ENCODE peak calls at places on chromosome 2, in nine cellular contexts. X is HL-60, J is HCT116, S is heart right ventricle, N is heart left ventricle, W is A673, M is osteoblast, O is endodermal cell, H is AG04450. E is an unnamed sample.

GRCh38 chr2:109185801-109186570 is 57.0 kb downstream of the SH3RF3 start:
- DNase-seq in M (peak), S (peak), W (no peak), X (no peak), H (no peak), J (no peak), N (peak), O (peak), E (no peak)

GRCh38 chr2:1600191-1601063 is 143.9 kb downstream of the PXDN start:
- DNase-seq in W (no peak), J (no peak), O (peak), M (peak), X (no peak), S (no peak), N (no peak), H (peak), E (no peak)

GRCh38 chr2:132804045-132804444 is 134.0 kb upstream of the LYPD1 start:
- DNase-seq in O (no peak), X (peak), J (no peak), W (peak), H (peak), N (no peak), M (peak), S (no peak), E (no peak)

GRCh38 chr2:168751104-168751768 is 51.2 kb upstream of the NOSTRIN start:
- DNase-seq in W (no peak), X (no peak), S (no peak), H (no peak), M (no peak), O (no peak), J (no peak), N (no peak), E (no peak)

GRCh38 chr2:102888514-102888913 is 126.7 kb downstream of the TMEM182 start:
- DNase-seq in J (no peak), M (no peak), H (no peak), W (no peak), N (no peak), O (no peak), S (no peak), X (no peak), E (no peak)

GRCh38 chr2:121008978-121009377 is 273.3 kb downstream of the GLI2 start:
- DNase-seq in S (no peak), N (no peak), M (no peak), H (no peak), J (peak), O (peak), W (peak), X (no peak), E (no peak)

GRCh38 chr2:200379481-200380120 is 73.1 kb downstream of the SPATS2L start:
- DNase-seq in W (no peak), J (no peak), X (no peak), O (no peak), S (no peak), N (no peak), H (no peak), M (no peak), E (no peak)

GRCh38 chr2:127701193-127701650 is at the start of gene SFT2D3:
- DNase-seq in O (peak), M (peak), W (peak), J (peak), S (peak), X (peak), N (peak), H (peak), E (peak)

GRCh38 chr2:27370816-27371620 is 602 bp downstream of the SNX17 start:
- DNase-seq in S (peak), H (no peak), J (no peak), M (peak), O (peak), X (peak), W (peak), N (no peak), E (no peak)

GRCh38 chr2:182365855-182366254 is 61.0 kb downstream of the PDE1A start:
- DNase-seq in H (no peak), N (no peak), X (no peak), M (no peak), J (no peak), W (no peak), O (no peak), S (no peak), E (no peak)
- H3K27ac ChIP-seq in H (no peak), N (peak), X (no peak), M (no peak), J (no peak), W (no peak), O (no peak), S (no peak), E (no peak)

GRCh38 chr2:54634564-54635511 is 88.6 kb upstream of the EML6 start:
- DNase-seq in O (no peak), H (no peak), X (no peak), N (no peak), J (no peak), M (peak), W (peak), S (peak), E (no peak)
- TF ChIP-seq CTCF in O (no peak), H (no peak), X (no peak), N (no peak), J (no peak), M (no peak), W (no peak), S (no peak), E (no peak)

DNA sequence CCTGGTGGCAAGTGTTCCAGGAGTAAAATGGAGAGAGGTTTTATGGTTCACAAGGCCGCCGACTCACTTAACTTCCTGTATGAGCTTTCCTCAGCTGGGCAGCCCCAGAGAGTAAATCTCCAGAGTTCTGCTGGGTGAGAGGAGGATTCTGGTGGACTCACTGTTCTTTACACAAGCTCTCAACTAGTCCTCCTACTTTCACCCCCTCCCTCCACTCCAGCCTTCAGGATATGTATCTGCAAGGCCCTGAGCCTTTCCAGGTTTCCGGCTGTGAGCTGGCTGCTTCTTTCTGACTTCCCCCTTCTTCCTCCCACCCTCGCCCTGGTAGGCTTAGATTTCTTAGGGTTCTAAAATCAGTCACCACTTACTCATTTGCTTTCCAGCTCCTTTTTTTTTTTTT is 34.0 kb downstream of the EML6 start:
- DNase-seq in N (no peak), M (no peak), J (no peak), W (no peak), X (peak), H (no peak), S (no peak), O (peak), E (no peak)
- H3K27ac ChIP-seq in N (no peak), M (no peak), J (no peak), W (no peak), X (no peak), H (no peak), S (no peak), O (no peak), E (peak)

GRCh38 chr2:208255557-208256106 is 761 bp upstream of the IDH1 start:
- DNase-seq in S (no peak), H (no peak), M (no peak), O (no peak), J (no peak), N (no peak), X (no peak), W (no peak), E (no peak)
- TF ChIP-seq CTCF in S (no peak), H (no peak), M (no peak), O (no peak), J (no peak), N (no peak), X (no peak), W (no peak), E (no peak)

GRCh38 chr2:20653695-20654306 is 2.9 kb upstream of the HS1BP3 start:
- DNase-seq in J (no peak), S (no peak), M (no peak), W (no peak), N (peak), O (no peak), H (no peak), X (no peak), E (peak)

GRCh38 chr2:20652673-20653575 is 2.0 kb upstream of the HS1BP3 start:
- DNase-seq in O (no peak), J (no peak), H (no peak), X (no peak), S (no peak), N (peak), W (no peak), M (no peak), E (peak)

GRCh38 chr2:20651731-20652099 is 817 bp upstream of the HS1BP3 start:
- DNase-seq in S (no peak), J (no peak), W (no peak), O (no peak), M (no peak), N (no peak), X (no peak), H (no peak), E (no peak)

GRCh38 chr2:20650880-20651730 is at the start of gene HS1BP3:
- DNase-seq in W (peak), H (no peak), J (peak), N (peak), O (peak), X (peak), S (peak), M (peak), E (peak)

DNA sequence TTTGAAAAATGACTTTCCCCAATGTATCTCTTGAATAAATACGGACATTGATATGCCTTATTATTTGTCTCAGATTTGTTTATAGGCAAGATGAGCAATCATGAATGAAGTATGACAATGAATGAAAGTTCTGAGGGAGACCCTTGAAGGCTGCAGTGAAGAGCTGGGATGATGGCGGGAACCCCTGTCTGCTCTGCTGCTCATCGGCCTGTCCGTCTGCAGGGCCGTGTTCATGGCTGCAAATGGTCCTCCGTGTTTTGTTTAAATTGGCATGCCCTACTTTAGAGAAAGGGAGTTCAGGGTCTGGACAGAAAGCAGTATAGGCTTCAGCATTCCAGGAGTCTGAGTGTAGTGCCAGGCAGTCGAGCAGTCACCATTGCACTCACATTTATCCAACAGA is 1.2 kb upstream of the HS1BP3 start:
- DNase-seq in N (peak), X (no peak), J (no peak), S (no peak), H (no peak), O (no peak), W (no peak), M (no peak), E (peak)
- H3K27ac ChIP-seq in N (peak), X (no peak), J (no peak), S (no peak), H (no peak), O (no peak), W (no peak), M (no peak), E (no peak)

GRCh38 chr2:69013123-69013836 is at the start of gene ANTXR1:
- DNase-seq in H (peak), M (peak), W (peak), X (no peak), J (peak), S (peak), O (peak), N (peak), E (peak)
- TF ChIP-seq CTCF in H (no peak), M (no peak), W (peak), X (no peak), J (peak), S (no peak), O (peak), N (no peak), E (no peak)

GRCh38 chr2:129801575-129801974 is 177.9 kb upstream of the RAB6C start:
- DNase-seq in N (no peak), M (no peak), S (no peak), W (no peak), O (peak), H (no peak), X (no peak), J (no peak), E (no peak)
- H3K27ac ChIP-seq in N (no peak), M (no peak), S (no peak), W (no peak), O (no peak), H (no peak), X (no peak), J (no peak), E (no peak)

DNA sequence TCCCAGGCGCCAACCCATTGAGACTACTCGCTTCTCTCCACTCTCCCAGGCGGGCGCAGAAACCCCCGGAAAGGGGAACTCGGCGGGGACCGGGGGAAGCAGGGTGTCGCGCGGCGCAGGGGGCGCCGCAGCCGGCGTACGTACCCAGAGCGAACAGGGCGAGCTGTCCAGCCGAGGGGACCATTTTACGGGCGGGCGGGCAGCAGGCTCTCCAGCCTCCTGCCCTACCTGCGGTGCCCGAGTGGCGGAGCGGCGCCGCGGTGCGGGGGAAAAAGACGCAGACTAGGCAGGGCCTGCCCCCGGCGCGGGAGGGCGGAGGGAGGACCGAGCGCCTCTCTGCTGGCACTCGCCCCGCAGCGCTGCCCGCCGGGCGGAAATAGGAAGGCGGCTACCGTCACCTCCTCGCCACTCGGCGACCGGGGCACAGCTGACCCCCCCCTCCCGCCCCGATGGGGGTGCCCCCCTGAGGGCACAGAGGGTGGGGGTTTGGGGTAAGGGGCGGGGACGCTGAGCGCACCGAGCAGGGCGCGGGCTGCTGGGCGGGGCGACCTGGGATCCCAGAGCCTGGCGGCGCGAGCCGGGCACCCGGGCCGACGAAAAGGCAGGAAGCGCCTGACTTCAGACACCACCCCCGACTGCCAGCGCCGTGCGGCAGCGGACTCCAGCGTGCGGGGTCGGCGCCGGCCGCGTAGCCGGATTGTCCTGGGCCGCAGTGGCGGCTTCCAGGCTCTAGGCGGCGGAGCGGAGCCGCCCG is at the start of gene TGFA:
- DNase-seq in O (peak), W (peak), N (peak), S (peak), X (peak), H (no peak), J (peak), M (peak), E (peak)
- TF ChIP-seq CTCF in O (peak), W (peak), N (no peak), S (peak), X (peak), H (peak), J (peak), M (peak), E (peak)